ENCODE peak calls at places on chromosome 17, in four cellular contexts. L, M, O and Z are unnamed samples.

GRCh38 chr17:40360091-40360490 is 4.4 kb downstream of the GJD3 start:
- DNase-seq in O (no peak), L (no peak), M (no peak), Z (no peak)

GRCh38 chr17:16363749-16364536 is 10.7 kb upstream of the CENPV start:
- DNase-seq in L (peak; percentile 61), O (peak; percentile 66), M (peak; percentile 65), Z (peak; percentile 74)

GRCh38 chr17:81713004-81713555 is 996 bp downstream of the SLC25A10 start:
- DNase-seq in M (no peak), L (no peak), O (peak; percentile 68), Z (no peak)

GRCh38 chr17:82357394-82357793 is 1.7 kb upstream of the TEX19 start:
- DNase-seq in O (no peak), L (no peak), M (no peak), Z (no peak)

GRCh38 chr17:45284176-45285140 is 22.6 kb upstream of the SPATA32 start:
- DNase-seq in M (no peak), O (no peak), L (no peak), Z (no peak)

GRCh38 chr17:36667922-36668321 is 66.5 kb downstream of the MRM1 start:
- DNase-seq in M (no peak), O (no peak), L (no peak), Z (no peak)

GRCh38 chr17:69547230-69547629 is 132.7 kb downstream of the MAP2K6 start:
- DNase-seq in O (no peak), M (no peak), L (no peak), Z (no peak)

GRCh38 chr17:42016952-42017865 is at the start of gene DNAJC7:
- DNase-seq in L (peak; percentile 53), O (peak; percentile 91), M (peak; percentile 93), Z (peak; percentile 93)

GRCh38 chr17:37720989-37721388 is 23.9 kb downstream of the HNF1B start:
- DNase-seq in O (no peak), M (no peak), L (no peak), Z (no peak)

GRCh38 chr17:73906896-73907600 is 262.8 kb upstream of the SDK2 start:
- DNase-seq in M (no peak), O (no peak), L (no peak), Z (no peak)

GRCh38 chr17:5381542-5381941 is 37.9 kb downstream of the NUP88 start:
- DNase-seq in L (no peak), M (no peak), O (no peak), Z (no peak)

GRCh38 chr17:76382803-76383644 is 1.4 kb upstream of the SPHK1 start:
- DNase-seq in O (peak; percentile 89), L (no peak), M (peak; percentile 73), Z (peak; percentile 53)

GRCh38 chr17:47213540-47213939 is 4.4 kb downstream of the MYL4 start:
- DNase-seq in L (no peak), O (no peak), M (peak; percentile 44), Z (no peak)

GRCh38 chr17:71919896-71920295 is 200.9 kb upstream of the SOX9 start:
- DNase-seq in M (no peak), O (no peak), L (no peak), Z (no peak)

GRCh38 chr17:51643702-51644490 is 383.6 kb downstream of the UTP18 start:
- DNase-seq in M (no peak), L (no peak), O (no peak), Z (no peak)

GRCh38 chr17:19370493-19370960 is 7.8 kb upstream of the MAPK7 start:
- DNase-seq in M (no peak), O (no peak), L (no peak), Z (no peak)

GRCh38 chr17:4342535-4342934 is 23.9 kb downstream of the UBE2G1 start:
- DNase-seq in O (no peak), L (no peak), M (no peak), Z (no peak)

GRCh38 chr17:77770331-77771105 is 188.0 kb upstream of the TNRC6C start:
- DNase-seq in M (peak; percentile 57), O (no peak), L (no peak), Z (no peak)

GRCh38 chr17:39750131-39751015 is 12.6 kb downstream of the GRB7 start:
- DNase-seq in M (no peak), L (no peak), O (peak; percentile 84), Z (no peak)

GRCh38 chr17:5122586-5123342 is 6.9 kb downstream of the USP6 start:
- DNase-seq in L (no peak), O (no peak), M (no peak), Z (no peak)

GRCh38 chr17:4375039-4375748 is 8.7 kb upstream of the UBE2G1 start:
- DNase-seq in O (no peak), L (peak; percentile 98), M (no peak), Z (no peak)

GRCh38 chr17:499836-500543 is 147.4 kb upstream of the RPH3AL start:
- DNase-seq in O (no peak), M (no peak), L (no peak), Z (no peak)

GRCh38 chr17:4679652-4680051 is 24.3 kb downstream of the PELP1 start:
- DNase-seq in M (no peak), O (no peak), L (no peak), Z (no peak)

GRCh38 chr17:27244481-27245223 is 49.3 kb upstream of the WSB1 start:
- DNase-seq in M (no peak), L (no peak), O (peak; percentile 53), Z (no peak)

GRCh38 chr17:60398227-60398959 is 6.5 kb upstream of the USP32 start:
- DNase-seq in M (no peak), O (no peak), L (peak; percentile 71), Z (no peak)

GRCh38 chr17:792277-792676 is 10.1 kb downstream of the MRM3 start:
- DNase-seq in O (no peak), L (no peak), M (no peak), Z (no peak)

GRCh38 chr17:81561494-81561885 is 9.3 kb upstream of the FAAP100 start:
- DNase-seq in O (no peak), L (no peak), M (no peak), Z (no peak)

GRCh38 chr17:28756025-28756804 is 12.4 kb downstream of the TRAF4 start:
- DNase-seq in O (no peak), M (no peak), L (no peak), Z (no peak)

GRCh38 chr17:13743906-13744305 is 142.2 kb upstream of the HS3ST3A1 start:
- DNase-seq in M (no peak), L (no peak), O (no peak), Z (no peak)

GRCh38 chr17:82246365-82247174 is 17.7 kb downstream of the SLC16A3 start:
- DNase-seq in M (peak; percentile 38), O (no peak), L (no peak), Z (no peak)

GRCh38 chr17:68592667-68593330 is 8.4 kb downstream of the FAM20A start:
- DNase-seq in L (no peak), O (no peak), M (no peak), Z (no peak)

GRCh38 chr17:77498056-77498785 is 357.5 kb downstream of the SEC14L1 start:
- DNase-seq in O (no peak), L (no peak), M (no peak), Z (no peak)

DNA sequence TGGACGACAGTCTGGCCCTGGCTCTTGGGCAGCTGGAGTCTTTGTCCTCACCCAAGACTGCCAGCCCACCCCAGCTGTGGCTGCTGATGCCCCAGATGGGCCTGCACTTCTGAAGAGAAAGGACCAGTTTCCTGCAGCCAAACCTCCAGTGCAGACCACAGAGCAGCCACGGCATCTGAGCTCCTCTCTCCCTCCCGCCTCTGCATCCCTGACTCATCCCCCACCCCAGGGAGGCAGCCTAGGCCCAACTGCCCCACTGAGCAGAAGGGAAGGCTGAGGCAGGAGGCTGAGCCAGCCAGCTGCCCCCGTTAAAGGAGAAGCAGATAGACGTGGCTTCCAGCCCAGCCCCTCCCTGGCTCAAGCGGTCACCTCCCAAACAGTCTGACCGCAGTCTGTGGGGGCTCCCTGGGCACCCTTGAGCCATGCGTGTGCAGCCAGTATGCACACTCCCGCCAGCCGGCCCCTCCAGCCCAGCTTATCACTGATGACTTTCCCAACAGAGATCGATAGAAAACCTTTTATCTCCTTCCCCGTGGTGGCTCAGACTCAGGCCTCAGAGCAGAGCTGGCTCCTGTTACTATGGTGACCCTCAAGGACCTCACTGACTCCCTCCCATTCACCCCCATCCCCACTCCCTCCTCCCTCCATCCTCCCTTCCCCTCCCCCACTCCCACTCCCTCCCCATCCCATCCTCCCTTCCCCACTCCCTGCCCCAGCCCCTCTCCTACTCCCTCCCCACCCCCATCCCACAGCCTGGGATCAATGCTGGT is 12.0 kb upstream of the RAI1 start:
- DNase-seq in L (no peak), M (no peak), O (no peak), Z (no peak)
- TF ChIP-seq FOXK2 in L (no peak), M (no peak), O (no peak), Z (no peak)

GRCh38 chr17:35373532-35373983 is at the start of gene SLFN11:
- DNase-seq in M (no peak), L (peak; percentile 30), O (no peak), Z (no peak)
- TF ChIP-seq BHLHE40 in M (no peak), L (no peak), O (no peak), Z (no peak)

GRCh38 chr17:44066204-44066930 is at the start of gene LSM12:
- DNase-seq in O (peak; percentile 90), M (peak; percentile 96), L (peak; percentile 68), Z (peak; percentile 92)

GRCh38 chr17:44062871-44063270 is 3.6 kb downstream of the LSM12 start:
- DNase-seq in M (no peak), L (no peak), O (no peak), Z (no peak)

GRCh38 chr17:44067547-44067945 is 1.1 kb upstream of the LSM12 start:
- DNase-seq in M (no peak), L (no peak), O (no peak), Z (no peak)

GRCh38 chr17:44063704-44064639 is 2.5 kb downstream of the LSM12 start:
- DNase-seq in O (no peak), M (no peak), L (no peak), Z (no peak)

GRCh38 chr17:44065668-44066203 is 735 bp downstream of the LSM12 start:
- DNase-seq in L (no peak), M (no peak), O (no peak), Z (no peak)
- TF ChIP-seq FOXK2 in L (no peak), M (peak; percentile 66), O (no peak), Z (no peak)

DNA sequence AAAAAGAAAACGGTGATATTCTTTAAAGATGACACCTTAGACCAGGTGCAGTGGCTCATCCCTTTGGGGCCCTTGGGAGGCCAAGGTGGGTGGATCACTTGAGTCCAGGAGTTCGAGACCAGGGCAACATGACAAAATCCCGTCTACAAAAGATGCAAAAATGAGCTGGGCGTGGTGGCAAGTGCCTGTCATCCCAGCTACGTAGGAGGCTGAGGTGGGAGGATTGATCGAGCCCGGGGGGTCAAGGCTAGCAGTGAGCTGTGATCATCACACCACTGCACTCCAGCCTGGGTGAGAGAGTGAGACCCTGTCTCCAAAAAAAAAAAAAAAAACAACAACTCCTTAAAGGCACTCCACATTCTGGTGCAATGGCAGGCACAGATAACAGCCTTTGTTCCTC is 56.4 kb upstream of the CACNG5 start:
- DNase-seq in L (no peak), O (no peak), M (no peak), Z (no peak)
- TF ChIP-seq BHLHE40 in L (no peak), O (no peak), M (no peak), Z (no peak)

GRCh38 chr17:8744086-8744781 is 402 bp downstream of the CCDC42 start:
- DNase-seq in M (no peak), O (no peak), L (no peak), Z (no peak)

GRCh38 chr17:8745586-8746500 is 1.2 kb upstream of the CCDC42 start:
- DNase-seq in M (peak; percentile 90), L (peak; percentile 4), O (peak; percentile 38), Z (peak; percentile 89)

GRCh38 chr17:8742828-8743227 is 1.8 kb downstream of the CCDC42 start:
- DNase-seq in O (no peak), M (no peak), L (no peak), Z (no peak)

GRCh38 chr17:8747731-8748130 is 3.1 kb upstream of the CCDC42 start:
- DNase-seq in M (no peak), O (no peak), L (no peak), Z (no peak)

GRCh38 chr17:8746501-8747236 is 2.0 kb upstream of the CCDC42 start:
- DNase-seq in O (no peak), L (peak; percentile 1), M (no peak), Z (peak; percentile 28)
- TF ChIP-seq FOXK2 in O (no peak), L (no peak), M (no peak), Z (no peak)